ENCODE peak calls at places on chromosomes 16 and 17, in five cellular contexts. Z is K562, Y is HCT116, L is HepG2, W is H1. I is an unnamed sample.

GRCh38 chr17:17748604-17749003 is 67.3 kb downstream of the RAI1 start:
- DNase-seq in W (no peak), Z (no peak), L (no peak), Y (no peak), I (no peak)

GRCh38 chr17:50066995-50067394 is 11.1 kb downstream of the ITGA3 start:
- DNase-seq in W (no peak), Z (no peak), L (no peak), Y (no peak), I (no peak)

GRCh38 chr17:9228408-9229159 is 207.3 kb downstream of the NTN1 start:
- DNase-seq in L (no peak), W (no peak), Z (peak; percentile 8), Y (no peak), I (no peak)

GRCh38 chr17:71252446-71252845 is 868.4 kb upstream of the SOX9 start:
- DNase-seq in L (no peak), Y (no peak), W (no peak), Z (no peak), I (no peak)

GRCh38 chr16:28873543-28874201 is 4.6 kb upstream of the ATP2A1 start:
- DNase-seq in Y (no peak), L (no peak), Z (peak; percentile 63), W (peak; percentile 87), I (no peak)

GRCh38 chr16:67931712-67932461 is at the start of gene CTRL:
- DNase-seq in Z (no peak), W (no peak), L (peak; percentile 45), Y (no peak), I (no peak)

GRCh38 chr17:78346605-78347250 is 13.1 kb downstream of the SOCS3 start:
- DNase-seq in Z (no peak), W (no peak), Y (no peak), L (no peak), I (no peak)

GRCh38 chr17:38333635-38334295 is 10.0 kb downstream of the GPR179 start:
- DNase-seq in Z (peak; percentile 74), L (peak; percentile 53), Y (no peak), W (peak; percentile 100), I (no peak)

GRCh38 chr16:12587170-12587569 is 216.5 kb downstream of the CPPED1 start:
- DNase-seq in W (no peak), Z (no peak), Y (no peak), L (no peak), I (no peak)

GRCh38 chr16:57600048-57600835 is 28.2 kb upstream of the ADGRG1 start:
- DNase-seq in W (peak; percentile 87), Y (peak; percentile 47), L (peak; percentile 70), Z (peak; percentile 64), I (no peak)

GRCh38 chr16:22313141-22313781 is 16.1 kb downstream of the POLR3E start:
- DNase-seq in Z (no peak), W (no peak), L (no peak), Y (no peak), I (no peak)

GRCh38 chr16:17555176-17555575 is 84.4 kb upstream of the XYLT1 start:
- DNase-seq in Y (no peak), W (no peak), Z (no peak), L (no peak), I (no peak)

GRCh38 chr17:33664116-33664840 is 371.2 kb upstream of the ASIC2 start:
- DNase-seq in W (no peak), Y (no peak), L (no peak), Z (no peak), I (no peak)

GRCh38 chr16:84278968-84279367 is 15.7 kb upstream of the WFDC1 start:
- DNase-seq in W (no peak), L (no peak), Z (no peak), Y (no peak), I (no peak)

GRCh38 chr17:27582696-27583095 is 48.3 kb upstream of the LGALS9 start:
- DNase-seq in W (no peak), Z (no peak), L (no peak), Y (no peak), I (no peak)

GRCh38 chr17:76077582-76078110 is 1.3 kb upstream of the ZACN start:
- DNase-seq in Z (no peak), Y (no peak), L (no peak), W (no peak), I (no peak)

GRCh38 chr16:66486773-66487579 is 59.9 kb downstream of the BEAN1 start:
- DNase-seq in W (no peak), Y (no peak), L (no peak), Z (no peak), I (no peak)

GRCh38 chr17:82647593-82648164 is 565 bp downstream of the WDR45B start:
- DNase-seq in Y (no peak), W (no peak), Z (peak; percentile 54), L (no peak), I (no peak)

GRCh38 chr17:76134911-76135809 is 5.9 kb downstream of the FOXJ1 start:
- DNase-seq in W (peak; percentile 81), L (no peak), Y (no peak), Z (no peak), I (no peak)

GRCh38 chr16:16161319-16161718 is 62.0 kb downstream of the ABCC6 start:
- DNase-seq in Y (no peak), Z (no peak), W (no peak), L (no peak), I (no peak)

GRCh38 chr16:3170440-3171180 is 17.4 kb upstream of the OR1F1 start:
- DNase-seq in Y (no peak), W (peak; percentile 77), L (no peak), Z (no peak), I (no peak)

GRCh38 chr16:10308305-10309193 is 77.3 kb upstream of the ATF7IP2 start:
- DNase-seq in Z (no peak), W (no peak), Y (no peak), L (peak; percentile 61), I (peak; percentile 16)

GRCh38 chr16:70661534-70661917 is 15.2 kb downstream of the IL34 start:
- DNase-seq in Z (no peak), W (no peak), Y (no peak), L (no peak), I (no peak)

GRCh38 chr16:10992112-10992511 is 47.7 kb downstream of the CLEC16A start:
- DNase-seq in Y (no peak), Z (no peak), L (no peak), W (no peak), I (no peak)

GRCh38 chr17:45048795-45049563 is 2.5 kb downstream of the DCAKD start:
- DNase-seq in Z (peak; percentile 52), Y (no peak), L (peak; percentile 35), W (no peak), I (no peak)

GRCh38 chr17:45046536-45047125 is 4.8 kb downstream of the DCAKD start:
- DNase-seq in W (no peak), L (no peak), Y (no peak), Z (no peak), I (peak; percentile 68)

GRCh38 chr17:45052052-45052772 is 780 bp upstream of the DCAKD start:
- DNase-seq in L (peak; percentile 18), W (peak; percentile 73), Z (peak; percentile 55), Y (no peak), I (no peak)

GRCh38 chr17:45050680-45051059 is 762 bp downstream of the DCAKD start:
- DNase-seq in L (peak; percentile 60), W (no peak), Z (peak; percentile 62), Y (no peak), I (no peak)

GRCh38 chr17:45051060-45051719 is at the start of gene DCAKD:
- DNase-seq in W (peak; percentile 89), Y (peak; percentile 88), Z (peak; percentile 96), L (peak; percentile 92), I (no peak)
- TF ChIP-seq CTCF in W (no peak), Y (no peak), Z (no peak), L (no peak), I (no peak)

GRCh38 chr16:85990861-85991301 is 91.9 kb downstream of the IRF8 start:
- DNase-seq in L (no peak), Z (no peak), Y (no peak), W (no peak), I (peak; percentile 68)

GRCh38 chr16:85989863-85990643 is 91.1 kb downstream of the IRF8 start:
- DNase-seq in W (no peak), Z (no peak), Y (no peak), L (no peak), I (no peak)

GRCh38 chr16:85988306-85988705 is 89.3 kb downstream of the IRF8 start:
- DNase-seq in W (no peak), L (no peak), Y (no peak), Z (no peak), I (peak; percentile 71)

GRCh38 chr16:85988723-85989313 is 89.9 kb downstream of the IRF8 start:
- DNase-seq in Y (no peak), L (no peak), W (no peak), Z (no peak), I (peak; percentile 84)

GRCh38 chr16:85989376-85989775 is 90.4 kb downstream of the IRF8 start:
- DNase-seq in Z (no peak), L (no peak), W (no peak), Y (no peak), I (no peak)
- TF ChIP-seq ATF3 in Z (no peak), L (no peak), W (no peak), Y (no peak), I (no peak)

GRCh38 chr17:16025202-16025601 is 25.6 kb downstream of the TTC19 start:
- DNase-seq in W (no peak), L (no peak), Z (no peak), Y (no peak), I (no peak)

GRCh38 chr17:16026895-16027294 is 27.3 kb downstream of the TTC19 start:
- DNase-seq in W (no peak), Z (no peak), L (no peak), Y (no peak), I (no peak)

GRCh38 chr17:16023881-16024280 is 24.3 kb downstream of the TTC19 start:
- DNase-seq in W (no peak), Z (no peak), Y (no peak), L (no peak), I (no peak)

GRCh38 chr17:16033729-16034349 is 34.2 kb downstream of the TTC19 start:
- DNase-seq in W (no peak), Y (no peak), Z (no peak), L (no peak), I (no peak)

DNA sequence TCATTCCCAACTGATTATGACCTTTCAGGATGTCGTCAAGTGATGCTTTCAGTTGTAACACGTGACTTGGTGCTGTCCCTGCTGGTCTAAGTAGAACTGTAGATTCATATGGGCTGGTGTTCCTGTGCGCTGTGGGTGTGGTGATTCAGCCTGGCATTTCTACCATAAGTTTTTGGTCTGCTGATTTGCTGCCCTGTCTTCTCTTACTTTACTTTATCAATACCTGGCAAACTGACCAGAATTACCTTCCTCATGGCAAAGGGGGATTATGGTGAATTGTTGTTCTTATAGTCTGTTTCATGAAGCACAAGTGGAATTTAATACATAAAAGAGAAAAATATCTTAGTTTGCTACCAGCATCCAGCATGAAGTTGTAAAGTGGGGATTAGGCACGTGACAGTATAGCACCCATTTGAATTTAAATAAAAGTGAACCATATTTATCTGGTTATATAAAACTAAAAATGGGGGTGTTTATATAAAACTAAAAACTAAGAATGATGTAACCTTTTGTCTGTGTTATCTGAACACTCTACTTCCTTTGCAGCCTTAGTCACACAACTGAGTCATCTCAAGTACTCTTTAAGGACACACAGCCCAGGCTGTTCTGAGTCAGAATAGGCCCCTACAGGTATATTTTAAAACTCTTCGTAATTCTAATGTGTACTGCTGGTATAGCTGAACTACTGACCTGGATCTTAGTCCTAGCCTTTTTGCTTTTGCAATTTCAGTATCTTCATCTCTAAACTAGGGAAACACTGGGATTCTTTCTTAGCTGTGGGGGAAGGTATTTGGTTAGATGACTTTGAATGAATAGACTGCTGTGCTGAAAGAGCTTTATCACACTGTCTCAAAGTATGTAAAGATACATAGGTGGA is 28.3 kb downstream of the TTC19 start:
- DNase-seq in W (no peak), Z (peak; percentile 67), Y (peak; percentile 85), L (peak; percentile 48), I (peak; percentile 19)
- H3K4me2 ChIP-seq in W (no peak overlapping the region), Z (peak overlapping the region; percentile 9), Y (peak overlapping the region; percentile 79), L (no peak overlapping the region), I (no peak overlapping the region)

GRCh38 chr17:37255434-37255833 is 120.4 kb upstream of the C17orf78 start:
- DNase-seq in L (no peak), Z (no peak), Y (no peak), W (no peak), I (no peak)
- TF ChIP-seq CTCF in L (no peak), Z (no peak), Y (no peak), W (no peak), I (no peak)

I was measured in GM12878.